ENCODE peak calls at places on chromosome 16, in nine cellular contexts. One of them, this sample, is unnamed.

GRCh38 chr16:54034684-54035083 is 251.9 kb downstream of the IRX3 start:
- DNase-seq in fibroblast of mammary gland: peak; percentile 47
- DNase-seq in activated T-cell treated with anti-CD3 and anti-CD28 coated beads for 48 hours: no peak
- DNase-seq in EH: peak; percentile 41
- DNase-seq in prostate gland: no peak
- DNase-seq in HTR-8/SVneo: no peak
- DNase-seq in NCI-H460: no peak
- DNase-seq in effector CD4-positive, alpha-beta T cell: no peak
- DNase-seq in AG09319: no peak
- DNase-seq in this sample: no peak

GRCh38 chr16:87436225-87437172 is 44.4 kb downstream of the MAP1LC3B start:
- DNase-seq in activated T-cell treated with anti-CD3 and anti-CD28 coated beads for 48 hours: peak; percentile 33
- DNase-seq in effector CD4-positive, alpha-beta T cell: no peak
- DNase-seq in prostate gland: no peak
- DNase-seq in HTR-8/SVneo: peak; percentile 44
- DNase-seq in fibroblast of mammary gland: peak; percentile 83
- DNase-seq in EH: peak; percentile 61
- DNase-seq in AG09319: no peak
- DNase-seq in NCI-H460: no peak
- DNase-seq in this sample: peak; percentile 73

GRCh38 chr16:85969159-85969558 is 70.2 kb downstream of the IRF8 start:
- DNase-seq in EH: peak; percentile 71
- DNase-seq in fibroblast of mammary gland: peak; percentile 4
- DNase-seq in effector CD4-positive, alpha-beta T cell: no peak
- DNase-seq in AG09319: peak; percentile 2
- DNase-seq in NCI-H460: no peak
- DNase-seq in prostate gland: no peak
- DNase-seq in activated T-cell treated with anti-CD3 and anti-CD28 coated beads for 48 hours: no peak
- DNase-seq in HTR-8/SVneo: peak; percentile 39
- DNase-seq in this sample: peak; percentile 54

GRCh38 chr16:83338941-83339340 is 468.8 kb upstream of the HSBP1 start:
- DNase-seq in HTR-8/SVneo: peak; percentile 46
- DNase-seq in effector CD4-positive, alpha-beta T cell: no peak
- DNase-seq in AG09319: no peak
- DNase-seq in prostate gland: no peak
- DNase-seq in activated T-cell treated with anti-CD3 and anti-CD28 coated beads for 48 hours: no peak
- DNase-seq in EH: peak; percentile 49
- DNase-seq in NCI-H460: no peak
- DNase-seq in fibroblast of mammary gland: peak; percentile 19
- DNase-seq in this sample: peak; percentile 50

GRCh38 chr16:10812352-10813122 is 6.1 kb downstream of the TVP23A start:
- DNase-seq in AG09319: no peak
- DNase-seq in prostate gland: no peak
- DNase-seq in EH: no peak
- DNase-seq in effector CD4-positive, alpha-beta T cell: no peak
- DNase-seq in fibroblast of mammary gland: no peak
- DNase-seq in NCI-H460: no peak
- DNase-seq in activated T-cell treated with anti-CD3 and anti-CD28 coated beads for 48 hours: no peak
- DNase-seq in HTR-8/SVneo: no peak
- DNase-seq in this sample: no peak

GRCh38 chr16:48978501-48978900 is 303.1 kb downstream of the CBLN1 start:
- DNase-seq in activated T-cell treated with anti-CD3 and anti-CD28 coated beads for 48 hours: no peak
- DNase-seq in prostate gland: no peak
- DNase-seq in fibroblast of mammary gland: peak; percentile 28
- DNase-seq in AG09319: no peak
- DNase-seq in NCI-H460: no peak
- DNase-seq in EH: peak; percentile 38
- DNase-seq in effector CD4-positive, alpha-beta T cell: no peak
- DNase-seq in HTR-8/SVneo: no peak
- DNase-seq in this sample: peak; percentile 4

GRCh38 chr16:55273959-55274358 is 50.0 kb upstream of the IRX6 start:
- DNase-seq in EH: no peak
- DNase-seq in prostate gland: no peak
- DNase-seq in NCI-H460: no peak
- DNase-seq in HTR-8/SVneo: no peak
- DNase-seq in fibroblast of mammary gland: no peak
- DNase-seq in AG09319: no peak
- DNase-seq in activated T-cell treated with anti-CD3 and anti-CD28 coated beads for 48 hours: no peak
- DNase-seq in effector CD4-positive, alpha-beta T cell: no peak
- DNase-seq in this sample: no peak

GRCh38 chr16:30740364-30741251 is 7.6 kb upstream of the PHKG2 start:
- DNase-seq in effector CD4-positive, alpha-beta T cell: no peak
- DNase-seq in prostate gland: peak; percentile 97
- DNase-seq in HTR-8/SVneo: peak; percentile 53
- DNase-seq in activated T-cell treated with anti-CD3 and anti-CD28 coated beads for 48 hours: no peak
- DNase-seq in AG09319: peak; percentile 66
- DNase-seq in EH: peak; percentile 83
- DNase-seq in NCI-H460: no peak
- DNase-seq in fibroblast of mammary gland: peak; percentile 93
- DNase-seq in this sample: peak; percentile 91

GRCh38 chr16:84155226-84155625 is 10.1 kb downstream of the DNAAF1 start:
- DNase-seq in EH: no peak
- DNase-seq in prostate gland: no peak
- DNase-seq in AG09319: no peak
- DNase-seq in activated T-cell treated with anti-CD3 and anti-CD28 coated beads for 48 hours: no peak
- DNase-seq in HTR-8/SVneo: no peak
- DNase-seq in fibroblast of mammary gland: no peak
- DNase-seq in effector CD4-positive, alpha-beta T cell: no peak
- DNase-seq in NCI-H460: no peak
- DNase-seq in this sample: no peak

GRCh38 chr16:85152414-85153030 is 40.2 kb upstream of the CIBAR2 start:
- DNase-seq in HTR-8/SVneo: peak; percentile 71
- DNase-seq in fibroblast of mammary gland: no peak
- DNase-seq in AG09319: no peak
- DNase-seq in prostate gland: no peak
- DNase-seq in NCI-H460: no peak
- DNase-seq in activated T-cell treated with anti-CD3 and anti-CD28 coated beads for 48 hours: no peak
- DNase-seq in effector CD4-positive, alpha-beta T cell: no peak
- DNase-seq in EH: no peak
- DNase-seq in this sample: no peak

GRCh38 chr16:85522517-85522841 is 90.6 kb upstream of the GSE1 start:
- DNase-seq in fibroblast of mammary gland: peak; percentile 31
- DNase-seq in HTR-8/SVneo: no peak
- DNase-seq in effector CD4-positive, alpha-beta T cell: no peak
- DNase-seq in NCI-H460: no peak
- DNase-seq in AG09319: no peak
- DNase-seq in EH: no peak
- DNase-seq in prostate gland: no peak
- DNase-seq in activated T-cell treated with anti-CD3 and anti-CD28 coated beads for 48 hours: no peak
- DNase-seq in this sample: no peak

GRCh38 chr16:80940069-80940856 is 66.4 kb downstream of the CMC2 start:
- DNase-seq in EH: peak; percentile 37
- DNase-seq in HTR-8/SVneo: no peak
- DNase-seq in fibroblast of mammary gland: peak; percentile 85
- DNase-seq in AG09319: no peak
- DNase-seq in prostate gland: no peak
- DNase-seq in activated T-cell treated with anti-CD3 and anti-CD28 coated beads for 48 hours: no peak
- DNase-seq in NCI-H460: no peak
- DNase-seq in effector CD4-positive, alpha-beta T cell: no peak
- DNase-seq in this sample: peak; percentile 18

GRCh38 chr16:86931410-86931941 is 353.1 kb downstream of the FOXL1 start:
- DNase-seq in EH: peak; percentile 92
- DNase-seq in effector CD4-positive, alpha-beta T cell: no peak
- DNase-seq in fibroblast of mammary gland: peak; percentile 75
- DNase-seq in NCI-H460: no peak
- DNase-seq in HTR-8/SVneo: peak; percentile 60
- DNase-seq in AG09319: peak; percentile 63
- DNase-seq in prostate gland: no peak
- DNase-seq in activated T-cell treated with anti-CD3 and anti-CD28 coated beads for 48 hours: no peak
- DNase-seq in this sample: peak; percentile 88

GRCh38 chr16:49890876-49891275 is 35.0 kb upstream of the ZNF423 start:
- DNase-seq in prostate gland: no peak
- DNase-seq in effector CD4-positive, alpha-beta T cell: no peak
- DNase-seq in AG09319: no peak
- DNase-seq in NCI-H460: no peak
- DNase-seq in EH: no peak
- DNase-seq in HTR-8/SVneo: no peak
- DNase-seq in fibroblast of mammary gland: peak; percentile 2
- DNase-seq in activated T-cell treated with anti-CD3 and anti-CD28 coated beads for 48 hours: peak; percentile 3
- DNase-seq in this sample: peak; percentile 15

GRCh38 chr16:81277681-81278080 is 37.1 kb upstream of the GAN start:
- DNase-seq in effector CD4-positive, alpha-beta T cell: no peak
- DNase-seq in activated T-cell treated with anti-CD3 and anti-CD28 coated beads for 48 hours: no peak
- DNase-seq in NCI-H460: no peak
- DNase-seq in AG09319: no peak
- DNase-seq in EH: no peak
- DNase-seq in prostate gland: peak; percentile 89
- DNase-seq in fibroblast of mammary gland: no peak
- DNase-seq in HTR-8/SVneo: no peak
- DNase-seq in this sample: no peak

GRCh38 chr16:83307206-83307990 is 500.4 kb upstream of the HSBP1 start:
- DNase-seq in AG09319: no peak
- DNase-seq in EH: no peak
- DNase-seq in NCI-H460: no peak
- DNase-seq in fibroblast of mammary gland: no peak
- DNase-seq in prostate gland: no peak
- DNase-seq in HTR-8/SVneo: no peak
- DNase-seq in effector CD4-positive, alpha-beta T cell: no peak
- DNase-seq in activated T-cell treated with anti-CD3 and anti-CD28 coated beads for 48 hours: no peak
- DNase-seq in this sample: no peak

GRCh38 chr16:12231666-12232065 is 255.1 kb downstream of the SNX29 start:
- DNase-seq in HTR-8/SVneo: no peak
- DNase-seq in AG09319: peak; percentile 34
- DNase-seq in fibroblast of mammary gland: peak; percentile 79
- DNase-seq in EH: peak; percentile 90
- DNase-seq in NCI-H460: no peak
- DNase-seq in effector CD4-positive, alpha-beta T cell: no peak
- DNase-seq in activated T-cell treated with anti-CD3 and anti-CD28 coated beads for 48 hours: no peak
- DNase-seq in prostate gland: no peak
- DNase-seq in this sample: peak; percentile 84

GRCh38 chr16:57998484-57998883 is 2.0 kb downstream of the ZNF319 start:
- DNase-seq in fibroblast of mammary gland: peak; percentile 53
- DNase-seq in prostate gland: no peak
- DNase-seq in EH: no peak
- DNase-seq in effector CD4-positive, alpha-beta T cell: peak; percentile 32
- DNase-seq in HTR-8/SVneo: no peak
- DNase-seq in NCI-H460: no peak
- DNase-seq in AG09319: no peak
- DNase-seq in activated T-cell treated with anti-CD3 and anti-CD28 coated beads for 48 hours: peak; percentile 43
- DNase-seq in this sample: peak; percentile 40

GRCh38 chr16:3142770-3143169 is 7.9 kb downstream of the ZNF213 start:
- DNase-seq in EH: no peak
- DNase-seq in prostate gland: no peak
- DNase-seq in HTR-8/SVneo: no peak
- DNase-seq in AG09319: no peak
- DNase-seq in fibroblast of mammary gland: no peak
- DNase-seq in NCI-H460: no peak
- DNase-seq in effector CD4-positive, alpha-beta T cell: no peak
- DNase-seq in activated T-cell treated with anti-CD3 and anti-CD28 coated beads for 48 hours: no peak
- DNase-seq in this sample: no peak

GRCh38 chr16:25051446-25052160 is 36.4 kb upstream of the ARHGAP17 start:
- DNase-seq in prostate gland: no peak
- DNase-seq in HTR-8/SVneo: no peak
- DNase-seq in AG09319: no peak
- DNase-seq in activated T-cell treated with anti-CD3 and anti-CD28 coated beads for 48 hours: no peak
- DNase-seq in effector CD4-positive, alpha-beta T cell: no peak
- DNase-seq in fibroblast of mammary gland: peak; percentile 82
- DNase-seq in EH: peak; percentile 75
- DNase-seq in NCI-H460: no peak
- DNase-seq in this sample: peak; percentile 70

GRCh38 chr16:69110406-69110805 is 5.0 kb downstream of the HAS3 start:
- DNase-seq in effector CD4-positive, alpha-beta T cell: no peak
- DNase-seq in NCI-H460: no peak
- DNase-seq in HTR-8/SVneo: no peak
- DNase-seq in fibroblast of mammary gland: no peak
- DNase-seq in AG09319: no peak
- DNase-seq in EH: no peak
- DNase-seq in prostate gland: no peak
- DNase-seq in activated T-cell treated with anti-CD3 and anti-CD28 coated beads for 48 hours: no peak
- DNase-seq in this sample: no peak

GRCh38 chr16:17377360-17378324 is 93.1 kb downstream of the XYLT1 start:
- DNase-seq in fibroblast of mammary gland: peak; percentile 59
- DNase-seq in NCI-H460: no peak
- DNase-seq in AG09319: no peak
- DNase-seq in activated T-cell treated with anti-CD3 and anti-CD28 coated beads for 48 hours: no peak
- DNase-seq in effector CD4-positive, alpha-beta T cell: no peak
- DNase-seq in prostate gland: no peak
- DNase-seq in EH: peak; percentile 66
- DNase-seq in HTR-8/SVneo: no peak
- DNase-seq in this sample: peak; percentile 50

GRCh38 chr16:89827383-89828198 is 684 bp upstream of the SPIRE2 start:
- DNase-seq in effector CD4-positive, alpha-beta T cell: no peak
- DNase-seq in prostate gland: peak; percentile 46
- DNase-seq in fibroblast of mammary gland: peak; percentile 59
- DNase-seq in EH: peak; percentile 83
- DNase-seq in NCI-H460: peak; percentile 89
- DNase-seq in AG09319: no peak
- DNase-seq in activated T-cell treated with anti-CD3 and anti-CD28 coated beads for 48 hours: no peak
- DNase-seq in HTR-8/SVneo: peak; percentile 42
- DNase-seq in this sample: peak; percentile 55

GRCh38 chr16:6066601-6067000 is 969.0 kb upstream of the EEF2KMT start:
- DNase-seq in AG09319: no peak
- DNase-seq in EH: no peak
- DNase-seq in effector CD4-positive, alpha-beta T cell: no peak
- DNase-seq in prostate gland: no peak
- DNase-seq in activated T-cell treated with anti-CD3 and anti-CD28 coated beads for 48 hours: no peak
- DNase-seq in HTR-8/SVneo: no peak
- DNase-seq in fibroblast of mammary gland: no peak
- DNase-seq in NCI-H460: no peak
- DNase-seq in this sample: no peak

GRCh38 chr16:79519448-79519847 is 81.1 kb downstream of the MAF start:
- DNase-seq in prostate gland: no peak
- DNase-seq in activated T-cell treated with anti-CD3 and anti-CD28 coated beads for 48 hours: no peak
- DNase-seq in AG09319: no peak
- DNase-seq in HTR-8/SVneo: no peak
- DNase-seq in EH: no peak
- DNase-seq in fibroblast of mammary gland: no peak
- DNase-seq in effector CD4-positive, alpha-beta T cell: no peak
- DNase-seq in NCI-H460: no peak
- DNase-seq in this sample: no peak

GRCh38 chr16:1953734-1954133 is 755 bp downstream of the RPL3L start:
- DNase-seq in fibroblast of mammary gland: no peak
- DNase-seq in NCI-H460: no peak
- DNase-seq in effector CD4-positive, alpha-beta T cell: no peak
- DNase-seq in EH: no peak
- DNase-seq in AG09319: no peak
- DNase-seq in activated T-cell treated with anti-CD3 and anti-CD28 coated beads for 48 hours: no peak
- DNase-seq in prostate gland: no peak
- DNase-seq in HTR-8/SVneo: no peak
- DNase-seq in this sample: no peak

GRCh38 chr16:73052441-73053030 is 4.6 kb upstream of the ZFHX3 start:
- DNase-seq in AG09319: no peak
- DNase-seq in prostate gland: no peak
- DNase-seq in HTR-8/SVneo: no peak
- DNase-seq in effector CD4-positive, alpha-beta T cell: no peak
- DNase-seq in activated T-cell treated with anti-CD3 and anti-CD28 coated beads for 48 hours: no peak
- DNase-seq in fibroblast of mammary gland: no peak
- DNase-seq in NCI-H460: no peak
- DNase-seq in EH: no peak
- DNase-seq in this sample: no peak

GRCh38 chr16:81261049-81261648 is 22.7 kb downstream of the BCO1 start:
- DNase-seq in AG09319: no peak
- DNase-seq in HTR-8/SVneo: no peak
- DNase-seq in prostate gland: no peak
- DNase-seq in NCI-H460: peak; percentile 11
- DNase-seq in effector CD4-positive, alpha-beta T cell: no peak
- DNase-seq in fibroblast of mammary gland: peak; percentile 24
- DNase-seq in activated T-cell treated with anti-CD3 and anti-CD28 coated beads for 48 hours: peak; percentile 1
- DNase-seq in EH: peak; percentile 22
- DNase-seq in this sample: peak; percentile 36

GRCh38 chr16:14486520-14487303 is 143.3 kb downstream of the PARN start:
- DNase-seq in activated T-cell treated with anti-CD3 and anti-CD28 coated beads for 48 hours: no peak
- DNase-seq in fibroblast of mammary gland: peak; percentile 97
- DNase-seq in EH: peak; percentile 97
- DNase-seq in HTR-8/SVneo: peak; percentile 91
- DNase-seq in prostate gland: peak; percentile 85
- DNase-seq in NCI-H460: peak; percentile 86
- DNase-seq in effector CD4-positive, alpha-beta T cell: no peak
- DNase-seq in AG09319: peak; percentile 84
- DNase-seq in this sample: peak; percentile 96

GRCh38 chr16:31177136-31177535 is 2.8 kb upstream of the FUS start:
- DNase-seq in prostate gland: no peak
- DNase-seq in fibroblast of mammary gland: peak; percentile 66
- DNase-seq in NCI-H460: no peak
- DNase-seq in effector CD4-positive, alpha-beta T cell: peak; percentile 29
- DNase-seq in HTR-8/SVneo: no peak
- DNase-seq in AG09319: no peak
- DNase-seq in activated T-cell treated with anti-CD3 and anti-CD28 coated beads for 48 hours: no peak
- DNase-seq in EH: no peak
- DNase-seq in this sample: peak; percentile 54

GRCh38 chr16:89815639-89816348 is 653 bp downstream of the FANCA start:
- DNase-seq in fibroblast of mammary gland: peak; percentile 8
- DNase-seq in HTR-8/SVneo: no peak
- DNase-seq in EH: no peak
- DNase-seq in NCI-H460: no peak
- DNase-seq in activated T-cell treated with anti-CD3 and anti-CD28 coated beads for 48 hours: peak; percentile 14
- DNase-seq in AG09319: no peak
- DNase-seq in effector CD4-positive, alpha-beta T cell: no peak
- DNase-seq in prostate gland: no peak
- DNase-seq in this sample: peak; percentile 29

This sample was measured in GM23248.